ENCODE peak calls at places on chromosomes 3 and 15, in seven cellular contexts. P is cardiac muscle cell, Z is lower leg skin, H is mucosa of descending colon, M is heart left ventricle, R is GM12865, E is IMR-90. O is an unnamed sample.

GRCh38 chr3:186248850-186249249 is 113.2 kb downstream of the DGKG start:
- DNase-seq in P (no peak), Z (no peak), H (no peak), M (no peak), R (no peak), E (no peak), O (no peak)

GRCh38 chr3:62558549-62559112 is 185.3 kb upstream of the FEZF2 start:
- DNase-seq in P (peak), Z (no peak), H (no peak), M (no peak), R (peak), E (peak), O (peak)

GRCh38 chr15:66763186-66764066 is 61.4 kb downstream of the SMAD6 start:
- DNase-seq in P (peak), Z (peak), H (peak), M (peak), R (no peak), E (no peak), O (peak)

GRCh38 chr3:194187543-194187942 is 51.6 kb downstream of the HES1 start:
- DNase-seq in P (no peak), Z (no peak), H (no peak), M (no peak), R (no peak), E (no peak), O (no peak)

GRCh38 chr3:124883191-124883747 is 3.9 kb downstream of the ITGB5 start:
- DNase-seq in P (no peak), Z (no peak), H (no peak), M (no peak), R (no peak), E (no peak), O (no peak)

GRCh38 chr15:39599871-39600270 is 19.0 kb downstream of the THBS1 start:
- DNase-seq in P (peak), Z (no peak), H (no peak), M (no peak), R (no peak), E (peak), O (peak)

GRCh38 chr3:52202384-52203077 is 4.6 kb downstream of the ALAS1 start:
- DNase-seq in P (no peak), Z (no peak), H (no peak), M (no peak), R (peak), E (no peak), O (no peak)

GRCh38 chr15:28895146-28895545 is 9.4 kb downstream of the APBA2 start:
- DNase-seq in P (no peak), Z (no peak), H (no peak), M (no peak), R (no peak), E (no peak), O (no peak)

GRCh38 chr3:153026026-153026425 is 136.0 kb upstream of the RAP2B start:
- DNase-seq in P (peak), Z (no peak), H (no peak), M (no peak), R (peak), E (peak), O (peak)

GRCh38 chr3:13419356-13420050 is 619 bp downstream of the NUP210 start:
- DNase-seq in P (no peak), Z (no peak), H (peak), M (peak), R (peak), E (no peak), O (no peak)

GRCh38 chr3:123383101-123384053 is 65.5 kb downstream of the ADCY5 start:
- DNase-seq in P (no peak), Z (no peak), H (no peak), M (peak), R (no peak), E (peak), O (no peak)

GRCh38 chr3:4994823-4995499 is 15.7 kb downstream of the BHLHE40 start:
- DNase-seq in P (peak), Z (peak), H (peak), M (peak), R (peak), E (peak), O (peak)

GRCh38 chr3:16079519-16079918 is 95.0 kb upstream of the GALNT15 start:
- DNase-seq in P (peak), Z (no peak), H (no peak), M (no peak), R (no peak), E (peak), O (peak)

GRCh38 chr3:119580148-119580760 is 962 bp downstream of the ADPRH start:
- DNase-seq in P (peak), Z (peak), H (peak), M (peak), R (peak), E (no peak), O (peak)

GRCh38 chr3:126035362-126036050 is 48.4 kb downstream of the SLC41A3 start:
- DNase-seq in P (no peak), Z (no peak), H (no peak), M (peak), R (no peak), E (no peak), O (no peak)

GRCh38 chr15:39448409-39448808 is 132.5 kb upstream of the THBS1 start:
- DNase-seq in P (no peak), Z (no peak), H (no peak), M (no peak), R (no peak), E (no peak), O (no peak)

GRCh38 chr3:126527006-126527405 is 3.1 kb downstream of the CHST13 start:
- DNase-seq in P (no peak), Z (no peak), H (no peak), M (no peak), R (no peak), E (no peak), O (no peak)

GRCh38 chr3:64684715-64685261 is 3.0 kb downstream of the ADAMTS9 start:
- DNase-seq in P (peak), Z (peak), H (peak), M (peak), R (no peak), E (peak), O (peak)

GRCh38 chr3:97975466-97975865 is 3.2 kb upstream of the RIOX2 start:
- DNase-seq in P (no peak), Z (no peak), H (no peak), M (no peak), R (no peak), E (no peak), O (no peak)

GRCh38 chr3:150495563-150496168 is 50.6 kb downstream of the SERP1 start:
- DNase-seq in P (peak), Z (no peak), H (no peak), M (no peak), R (peak), E (peak), O (peak)

GRCh38 chr3:158260392-158260791 is 150.5 kb downstream of the RSRC1 start:
- DNase-seq in P (no peak), Z (no peak), H (no peak), M (no peak), R (no peak), E (no peak), O (no peak)

GRCh38 chr3:112133606-112134334 is 722 bp upstream of the GCSAM start:
- DNase-seq in P (no peak), Z (no peak), H (no peak), M (no peak), R (peak), E (no peak), O (no peak)
- H3K4me3 ChIP-seq in P (no peak), Z (no peak), H (no peak), M (no peak), R (peak), E (no peak), O (no peak)

GRCh38 chr3:117463716-117464115 is 754.1 kb downstream of the TUSC7 start:
- DNase-seq in P (no peak), Z (no peak), H (no peak), M (no peak), R (no peak), E (no peak), O (no peak)
- H3K4me3 ChIP-seq in P (no peak), Z (no peak), H (no peak), M (no peak), R (no peak), E (no peak), O (no peak)

DNA sequence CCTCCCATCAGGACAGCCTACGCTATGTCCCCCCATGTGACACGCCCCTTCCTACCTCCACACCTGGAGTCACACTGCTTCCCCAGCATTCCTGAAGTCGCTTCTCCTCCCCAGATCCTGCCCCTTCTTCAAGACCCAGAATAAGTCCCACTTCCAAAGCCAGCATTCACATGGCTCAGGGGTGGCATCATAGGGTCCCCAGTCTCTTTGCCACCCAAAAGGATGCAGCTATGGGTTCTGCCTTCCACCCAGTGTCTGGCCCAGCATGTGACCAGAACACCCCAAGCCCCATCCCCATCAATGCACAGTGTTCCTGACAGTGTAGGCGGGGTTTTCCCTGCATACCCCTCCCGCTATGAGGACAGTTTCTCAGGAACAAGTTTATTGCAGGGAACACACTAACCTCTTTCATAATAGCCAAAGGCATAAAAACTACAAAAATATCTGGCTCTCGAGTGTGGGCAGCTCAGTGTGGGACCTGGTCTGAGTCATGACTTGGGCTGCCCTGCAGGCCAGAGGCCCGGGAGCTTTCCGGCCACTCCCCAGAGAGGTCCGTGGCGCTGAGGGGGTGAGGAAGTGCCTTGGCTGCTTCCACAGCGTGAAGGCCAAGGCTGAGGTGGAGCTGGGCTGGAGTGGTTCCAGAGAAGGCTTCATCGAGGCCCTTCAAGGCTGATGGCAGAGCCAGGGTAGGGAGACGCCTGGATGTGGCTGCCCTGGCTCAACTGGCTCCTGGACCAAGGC is 5.8 kb downstream of the ISLR start:
- DNase-seq in P (peak), Z (peak), H (peak), M (peak), R (no peak), E (peak), O (peak)
- H3K4me3 ChIP-seq in P (no peak), Z (no peak), H (no peak), M (no peak), R (no peak), E (no peak), O (no peak)

GRCh38 chr3:129057249-129057648 is 3.3 kb upstream of the GP9 start:
- DNase-seq in P (no peak), Z (no peak), H (peak), M (no peak), R (no peak), E (no peak), O (no peak)

GRCh38 chr3:129059311-129059975 is 1.1 kb upstream of the GP9 start:
- DNase-seq in P (no peak), Z (no peak), H (peak), M (peak), R (no peak), E (no peak), O (no peak)

GRCh38 chr3:129058441-129059194 is 2.0 kb upstream of the GP9 start:
- DNase-seq in P (no peak), Z (no peak), H (peak), M (no peak), R (peak), E (no peak), O (no peak)

GRCh38 chr3:129054605-129055104 is 5.9 kb upstream of the GP9 start:
- DNase-seq in P (peak), Z (no peak), H (no peak), M (no peak), R (no peak), E (no peak), O (no peak)

DNA sequence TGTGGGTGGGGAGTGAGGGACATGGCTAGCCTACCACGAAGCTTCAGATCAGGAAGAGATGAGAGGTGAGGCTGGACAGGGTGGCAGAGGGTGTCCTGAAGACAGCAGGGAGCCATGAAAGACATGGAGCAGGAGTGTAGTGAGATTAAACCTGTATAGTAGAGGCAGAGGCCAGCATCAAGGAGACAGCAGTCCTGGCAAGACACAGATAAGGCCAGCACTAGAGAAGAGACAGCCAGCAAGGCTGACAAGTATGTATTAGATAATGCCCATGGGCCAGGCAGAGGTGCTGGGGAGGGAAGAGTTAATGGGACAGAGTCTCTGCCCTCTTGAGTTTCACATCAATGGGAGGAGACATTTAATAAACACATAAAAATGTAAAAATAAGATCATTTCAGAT is 3.7 kb upstream of the GP9 start:
- DNase-seq in P (no peak), Z (no peak), H (no peak), M (no peak), R (no peak), E (no peak), O (no peak)
- H3K4me3 ChIP-seq in P (no peak), Z (no peak), H (no peak), M (no peak), R (no peak), E (no peak), O (no peak)

GRCh38 chr15:90839187-90840071 is 29.0 kb upstream of the FURIN start:
- DNase-seq in P (peak), Z (no peak), H (peak), M (no peak), R (peak), E (peak), O (peak)
- H3K4me3 ChIP-seq in P (no peak), Z (no peak), H (no peak), M (no peak), R (peak), E (no peak), O (no peak)

DNA sequence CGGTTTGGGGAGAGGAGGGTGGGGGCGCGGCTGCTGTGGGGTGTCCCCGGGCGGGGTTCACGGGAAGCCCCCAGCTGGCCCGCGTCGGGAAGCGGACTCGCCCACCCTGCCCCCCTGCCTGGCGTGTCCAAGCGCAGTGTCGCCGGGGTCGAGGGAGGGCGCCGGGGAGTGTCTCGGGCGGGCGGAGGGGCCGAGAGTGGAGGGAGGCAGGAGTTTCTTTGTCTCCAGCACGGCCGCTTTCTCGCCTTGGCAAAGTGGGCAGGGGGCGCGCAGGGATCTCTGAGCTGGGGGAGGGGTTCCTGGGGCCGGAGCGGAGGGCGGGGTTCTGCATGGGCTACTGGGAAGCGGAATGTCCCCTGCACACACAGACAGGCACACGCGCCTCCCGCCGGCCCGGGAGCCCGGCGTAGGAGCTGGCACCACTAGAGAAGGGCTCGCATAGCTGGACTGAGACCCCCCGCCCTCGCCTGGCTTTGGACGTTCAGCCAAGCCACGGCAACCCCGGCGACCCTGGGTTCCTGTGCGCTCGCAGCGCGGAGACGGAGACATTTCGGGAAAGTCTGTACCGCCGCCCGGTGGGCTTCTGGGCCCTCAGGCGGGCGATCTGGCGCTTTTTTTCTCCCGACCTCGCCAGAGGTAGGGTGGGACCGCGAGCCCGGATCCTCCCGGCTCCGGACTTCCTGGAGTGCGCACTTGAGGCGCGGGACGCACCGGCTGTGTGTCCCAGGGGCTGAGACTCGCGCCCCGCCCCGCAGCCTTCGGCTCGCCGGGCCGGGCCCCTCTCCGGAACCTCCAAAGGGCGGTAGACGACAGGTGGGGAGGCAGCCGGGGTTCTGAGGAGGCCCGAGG is 870 bp downstream of the ST8SIA2 start:
- DNase-seq in P (no peak), Z (no peak), H (no peak), M (no peak), R (no peak), E (no peak), O (no peak)
- H3K4me3 ChIP-seq in P (peak), Z (no peak), H (no peak), M (peak), R (no peak), E (no peak), O (no peak)

DNA sequence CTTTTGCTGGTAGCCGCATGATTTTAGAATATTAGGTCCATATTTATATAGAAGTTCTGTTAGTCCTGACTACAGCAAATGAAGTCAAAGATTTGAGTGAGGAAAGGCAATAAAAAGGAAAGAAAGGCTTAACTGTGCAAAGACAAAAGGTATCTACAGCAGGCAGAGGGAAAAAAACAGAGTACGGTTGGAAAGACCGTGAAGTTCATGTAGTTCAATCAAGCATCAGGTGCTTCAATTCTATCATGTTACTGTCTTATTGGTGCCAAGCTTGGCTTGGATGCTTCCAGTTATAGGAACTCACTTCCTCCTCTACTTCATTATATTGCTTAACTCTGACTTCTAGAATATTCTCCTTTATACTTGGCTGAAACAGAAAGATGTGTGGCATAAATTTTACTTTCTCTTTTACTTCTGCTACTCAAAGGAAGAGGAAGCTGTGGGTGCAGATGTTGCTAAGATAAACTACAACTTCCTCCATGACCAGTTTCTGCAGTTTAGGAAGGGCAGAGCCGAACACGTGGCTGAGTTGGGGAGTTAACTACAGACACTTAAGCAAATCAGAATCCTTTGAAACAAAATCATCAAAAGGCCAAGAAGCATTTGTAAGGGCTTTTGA is 72.6 kb upstream of the ZBED2 start:
- DNase-seq in P (peak), Z (peak), H (no peak), M (peak), R (peak), E (peak), O (peak)
- H3K4me3 ChIP-seq in P (no peak), Z (no peak), H (no peak), M (no peak), R (no peak), E (no peak), O (no peak)

DNA sequence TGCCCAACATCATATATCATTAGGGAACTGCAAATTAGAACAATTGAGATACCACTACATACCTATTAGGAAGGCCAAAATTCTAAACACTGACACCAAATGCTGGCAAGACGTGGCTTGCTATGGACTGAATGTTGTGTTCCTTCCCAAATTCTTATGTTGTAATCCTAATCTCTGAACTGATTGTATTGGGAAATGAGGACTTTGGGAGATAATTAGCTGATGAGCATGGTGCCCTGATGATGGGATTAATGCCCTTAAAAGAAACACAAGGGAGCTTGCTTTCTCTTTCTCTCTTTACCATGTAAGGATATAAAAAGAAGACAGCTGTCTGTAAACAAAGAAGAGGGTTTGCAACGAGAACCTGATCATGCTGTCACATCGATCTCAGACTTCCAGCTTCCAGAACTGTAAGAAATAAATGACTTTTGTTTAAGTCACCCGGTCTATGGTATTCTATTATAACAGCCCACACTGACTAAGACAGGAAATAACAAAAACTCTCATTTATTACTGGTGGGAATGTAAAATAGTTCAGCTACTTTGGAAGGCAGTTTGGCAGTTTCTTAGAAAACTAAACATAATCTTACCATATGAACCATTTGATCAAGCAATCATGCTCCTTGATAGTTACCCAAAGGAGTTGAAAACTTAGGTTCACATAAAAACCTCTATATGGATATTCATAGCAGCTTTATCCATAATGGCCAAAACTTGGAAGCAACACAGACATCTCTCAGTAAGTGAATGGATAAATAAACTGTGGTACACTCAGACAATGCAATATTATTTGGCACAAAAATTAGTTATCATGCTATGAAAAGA is 458.3 kb upstream of the CBLB start:
- DNase-seq in P (peak), Z (no peak), H (no peak), M (no peak), R (no peak), E (peak), O (peak)
- H3K4me3 ChIP-seq in P (no peak), Z (no peak), H (no peak), M (no peak), R (no peak), E (peak), O (no peak)

O was measured in fibroblast of pulmonary artery.